ENCODE peak calls at places on chromosome 2, in ten cellular contexts. One of them, this sample, is unnamed.

GRCh38 chr2:64192080-64192479 is 47.9 kb upstream of the PELI1 start:
- DNase-seq in skeletal muscle cell: no peak
- DNase-seq in kidney: no peak
- DNase-seq in IMR-90: no peak
- DNase-seq in effector CD8-positive, alpha-beta T cell: no peak
- DNase-seq in Ammon's horn: peak
- DNase-seq in H9: no peak
- DNase-seq in cardiac fibroblast: no peak
- DNase-seq in ovary: no peak
- DNase-seq in NCI-H1105 treated with DMSO at 0.1 percent for 48 hours: no peak
- DNase-seq in this sample: peak

GRCh38 chr2:235493775-235494715 is at the start of gene AGAP1:
- DNase-seq in H9: peak
- DNase-seq in NCI-H1105 treated with DMSO at 0.1 percent for 48 hours: peak
- DNase-seq in cardiac fibroblast: peak
- DNase-seq in skeletal muscle cell: peak
- DNase-seq in Ammon's horn: peak
- DNase-seq in IMR-90: peak
- DNase-seq in ovary: peak
- DNase-seq in kidney: peak
- DNase-seq in effector CD8-positive, alpha-beta T cell: no peak
- DNase-seq in this sample: peak

GRCh38 chr2:174914894-174915760 is 90.1 kb downstream of the CHN1 start:
- DNase-seq in ovary: peak
- DNase-seq in kidney: peak
- DNase-seq in H9: no peak
- DNase-seq in Ammon's horn: peak
- DNase-seq in cardiac fibroblast: no peak
- DNase-seq in NCI-H1105 treated with DMSO at 0.1 percent for 48 hours: peak
- DNase-seq in effector CD8-positive, alpha-beta T cell: no peak
- DNase-seq in skeletal muscle cell: no peak
- DNase-seq in IMR-90: no peak
- DNase-seq in this sample: no peak

GRCh38 chr2:200399046-200399445 is 92.6 kb downstream of the SPATS2L start:
- DNase-seq in cardiac fibroblast: peak
- DNase-seq in Ammon's horn: no peak
- DNase-seq in IMR-90: peak
- DNase-seq in skeletal muscle cell: no peak
- DNase-seq in H9: no peak
- DNase-seq in NCI-H1105 treated with DMSO at 0.1 percent for 48 hours: no peak
- DNase-seq in effector CD8-positive, alpha-beta T cell: no peak
- DNase-seq in ovary: no peak
- DNase-seq in kidney: no peak
- DNase-seq in this sample: no peak

GRCh38 chr2:24253303-24253919 is 78.6 kb downstream of the FAM228A start:
- DNase-seq in effector CD8-positive, alpha-beta T cell: no peak
- DNase-seq in IMR-90: peak
- DNase-seq in skeletal muscle cell: peak
- DNase-seq in kidney: no peak
- DNase-seq in H9: no peak
- DNase-seq in Ammon's horn: peak
- DNase-seq in ovary: no peak
- DNase-seq in NCI-H1105 treated with DMSO at 0.1 percent for 48 hours: no peak
- DNase-seq in cardiac fibroblast: peak
- DNase-seq in this sample: no peak

GRCh38 chr2:106970471-106971261 is 84.7 kb upstream of the ST6GAL2 start:
- DNase-seq in NCI-H1105 treated with DMSO at 0.1 percent for 48 hours: no peak
- DNase-seq in effector CD8-positive, alpha-beta T cell: no peak
- DNase-seq in cardiac fibroblast: peak
- DNase-seq in H9: no peak
- DNase-seq in IMR-90: peak
- DNase-seq in skeletal muscle cell: peak
- DNase-seq in Ammon's horn: no peak
- DNase-seq in ovary: no peak
- DNase-seq in kidney: no peak
- DNase-seq in this sample: no peak

GRCh38 chr2:118641711-118642110 is 205.7 kb downstream of the EN1 start:
- DNase-seq in H9: no peak
- DNase-seq in kidney: no peak
- DNase-seq in NCI-H1105 treated with DMSO at 0.1 percent for 48 hours: no peak
- DNase-seq in effector CD8-positive, alpha-beta T cell: no peak
- DNase-seq in cardiac fibroblast: no peak
- DNase-seq in ovary: no peak
- DNase-seq in Ammon's horn: no peak
- DNase-seq in skeletal muscle cell: no peak
- DNase-seq in IMR-90: no peak
- DNase-seq in this sample: no peak

GRCh38 chr2:29526587-29527586 is 394.5 kb downstream of the ALK start:
- DNase-seq in NCI-H1105 treated with DMSO at 0.1 percent for 48 hours: no peak
- DNase-seq in skeletal muscle cell: no peak
- DNase-seq in ovary: no peak
- DNase-seq in H9: no peak
- DNase-seq in effector CD8-positive, alpha-beta T cell: no peak
- DNase-seq in cardiac fibroblast: no peak
- DNase-seq in kidney: no peak
- DNase-seq in IMR-90: no peak
- DNase-seq in Ammon's horn: no peak
- DNase-seq in this sample: no peak

GRCh38 chr2:100126172-100126571 is 16.2 kb downstream of the AFF3 start:
- DNase-seq in effector CD8-positive, alpha-beta T cell: no peak
- DNase-seq in H9: no peak
- DNase-seq in IMR-90: peak
- DNase-seq in cardiac fibroblast: no peak
- DNase-seq in ovary: no peak
- DNase-seq in skeletal muscle cell: no peak
- DNase-seq in kidney: no peak
- DNase-seq in Ammon's horn: no peak
- DNase-seq in NCI-H1105 treated with DMSO at 0.1 percent for 48 hours: peak
- DNase-seq in this sample: no peak

This sample was measured in germinal center.